ENCODE peak calls at places on chromosomes 2 and 18, in five cellular contexts. H is activated effector memory CD4-positive, alpha-beta T cell treated with anti-CD3 and anti-CD28 coated beads, Interleukin-2, amount 50 U/mL, for 16 hours; S is left cardiac atrium; Q is GM06990; Y is epithelial cell of prostate. R is an unnamed sample.

GRCh38 chr2:208064220-208064951 is 39.1 kb upstream of the PLEKHM3 start:
- DNase-seq in Q (peak; percentile 24), Y (peak; percentile 43), H (no peak), S (no peak), R (peak; percentile 64)

GRCh38 chr2:21981127-21981526 is 857.4 kb downstream of the TDRD15 start:
- DNase-seq in Y (peak; percentile 14), Q (no peak), S (no peak), H (no peak), R (no peak)

GRCh38 chr2:125405816-125406215 is 1250.1 kb upstream of the GYPC start:
- DNase-seq in Y (peak; percentile 77), S (no peak), Q (no peak), H (no peak), R (peak; percentile 85)

GRCh38 chr18:70355620-70356385 is 67.0 kb downstream of the SOCS6 start:
- DNase-seq in Y (no peak), S (no peak), Q (no peak), H (no peak), R (no peak)

GRCh38 chr18:79868811-79869541 is 71.2 kb downstream of the KCNG2 start:
- DNase-seq in S (no peak), Q (no peak), H (peak; percentile 55), Y (no peak), R (no peak)

GRCh38 chr18:49853011-49853410 is 39.7 kb upstream of the ACAA2 start:
- DNase-seq in Y (no peak), H (no peak), S (no peak), Q (no peak), R (no peak)

GRCh38 chr2:41782306-41783158 is 265.3 kb upstream of the PKDCC start:
- DNase-seq in S (no peak), Y (no peak), Q (no peak), H (peak; percentile 63), R (no peak)

GRCh38 chr2:164617466-164617865 is 3.8 kb downstream of the GRB14 start:
- DNase-seq in Q (no peak), Y (no peak), S (no peak), H (no peak), R (peak; percentile 40)

GRCh38 chr2:190062617-190063016 is at the start of gene MSTN:
- DNase-seq in S (no peak), Q (no peak), Y (no peak), H (no peak), R (no peak)

GRCh38 chr2:32756074-32756727 is 128.4 kb downstream of the TTC27 start:
- DNase-seq in S (no peak), H (no peak), Y (no peak), Q (no peak), R (no peak)

GRCh38 chr18:23547806-23548205 is 38.5 kb downstream of the NPC1 start:
- DNase-seq in S (no peak), H (no peak), Q (no peak), Y (no peak), R (peak; percentile 44)